ENCODE peak calls at places on chromosome 14, in six cellular contexts. T, X, Z, N, K and I are unnamed samples.

GRCh38 chr14:96626916-96627315 is 124.7 kb downstream of the PAPOLA start:
- DNase-seq in Z (no peak), K (no peak), X (no peak), T (no peak), N (no peak), I (no peak)

GRCh38 chr14:44889600-44890479 is 71.9 kb downstream of the KLHL28 start:
- DNase-seq in N (no peak), K (no peak), X (no peak), T (no peak), Z (no peak), I (no peak)

GRCh38 chr14:35940291-35940690 is 114.2 kb downstream of the BRMS1L start:
- DNase-seq in N (no peak), X (no peak), Z (no peak), T (no peak), K (no peak), I (no peak)

GRCh38 chr14:92577321-92577742 is 63.8 kb downstream of the RIN3 start:
- DNase-seq in T (no peak), N (no peak), X (no peak), Z (no peak), K (no peak), I (no peak)

GRCh38 chr14:55936691-55937090 is 181.5 kb upstream of the PELI2 start:
- DNase-seq in Z (no peak), X (no peak), T (no peak), N (no peak), K (no peak), I (peak; percentile 11)

GRCh38 chr14:54085137-54085810 is 128.6 kb upstream of the BMP4 start:
- DNase-seq in N (no peak), X (peak; percentile 15), Z (no peak), K (no peak), T (no peak), I (no peak)

GRCh38 chr14:89697281-89698060 is 257.1 kb downstream of the EFCAB11 start:
- DNase-seq in K (no peak), T (no peak), N (no peak), Z (no peak), X (no peak), I (no peak)

GRCh38 chr14:33717866-33718265 is 233.0 kb downstream of the EGLN3 start:
- DNase-seq in Z (no peak), N (no peak), K (no peak), T (no peak), X (no peak), I (no peak)

GRCh38 chr14:94550041-94550440 is 11.2 kb upstream of the SERPINA4 start:
- DNase-seq in K (no peak), T (no peak), X (no peak), N (no peak), Z (no peak), I (no peak)

GRCh38 chr14:64702493-64703392 is 1.5 kb upstream of the PLEKHG3 start:
- DNase-seq in T (no peak), K (no peak), X (no peak), Z (no peak), N (no peak), I (no peak)

GRCh38 chr14:91419451-91419850 is 1.8 kb upstream of the CCDC88C start:
- DNase-seq in X (no peak), K (no peak), Z (no peak), T (no peak), N (no peak), I (no peak)
- H3K4me3 ChIP-seq in X (no peak overlapping the region), K (no peak overlapping the region), Z (no peak overlapping the region), T (no peak overlapping the region), N (no peak overlapping the region), I (no peak overlapping the region)

DNA sequence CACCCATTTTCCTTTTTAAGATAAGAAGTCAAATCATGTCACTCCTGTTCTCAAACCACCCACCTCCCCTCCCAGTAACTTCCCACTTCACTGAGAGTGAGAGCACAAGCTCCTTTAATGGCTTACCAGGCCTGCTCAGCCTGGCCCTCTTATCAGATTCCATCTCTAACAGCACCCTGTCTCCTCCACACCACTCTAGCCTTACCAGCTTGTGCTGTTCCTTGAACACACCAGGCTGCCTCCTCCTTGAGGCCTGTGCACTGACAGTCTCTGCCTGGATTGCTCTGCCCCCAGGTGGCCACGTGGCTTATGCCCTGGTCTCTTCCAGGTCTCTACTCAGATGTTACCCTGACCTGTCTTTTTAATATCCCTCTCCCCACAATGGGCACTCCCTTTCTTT is 40.1 kb upstream of the EVL start:
- DNase-seq in X (no peak), N (no peak), Z (peak; percentile 35), T (no peak), K (no peak), I (peak; percentile 47)
- TF ChIP-seq CTCF in X (peak; percentile 19), N (peak; percentile 54), Z (peak; percentile 64), T (no peak), K (peak; percentile 61), I (peak; percentile 36)

DNA sequence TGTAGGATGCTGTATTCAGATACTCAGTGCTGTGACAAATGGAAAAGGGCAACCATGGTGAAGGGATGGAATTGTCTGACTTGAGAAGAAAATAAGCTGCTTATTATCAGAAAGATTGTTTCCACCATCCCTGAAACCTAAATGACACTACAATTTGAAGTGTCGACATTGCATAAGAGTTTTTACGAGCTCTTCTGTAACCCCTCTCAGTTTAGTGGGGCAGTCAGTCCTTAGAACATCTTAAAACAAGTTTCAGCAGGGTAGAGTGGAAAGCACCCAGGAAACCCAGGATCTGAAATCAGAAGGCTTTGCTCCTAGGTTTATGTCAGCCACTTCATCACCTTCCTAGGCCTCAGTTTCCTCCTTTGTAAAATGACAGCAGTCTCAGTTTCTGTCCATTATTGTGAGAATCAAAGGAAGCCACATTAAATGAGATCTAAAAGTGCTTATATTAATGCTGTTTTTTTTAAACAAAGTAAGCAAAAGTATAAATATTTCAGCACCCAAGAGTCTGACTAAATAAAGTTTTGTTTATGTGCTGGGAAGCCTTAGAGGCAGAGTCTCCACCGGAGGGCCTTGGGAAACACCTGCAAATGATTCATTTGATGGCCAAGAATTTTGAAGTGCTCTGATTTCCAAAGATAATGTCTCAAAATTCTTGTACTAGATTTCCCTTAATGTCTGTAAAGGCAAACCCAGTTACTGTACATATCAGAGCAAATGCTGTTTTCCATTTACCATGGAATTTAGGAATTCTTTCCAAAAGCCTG is 1.8 kb downstream of the IFT43 start:
- DNase-seq in T (no peak), N (no peak), K (no peak), Z (no peak), X (no peak), I (no peak)
- H3K4me3 ChIP-seq in T (no peak overlapping the region), N (no peak overlapping the region), K (no peak overlapping the region), Z (no peak overlapping the region), X (no peak overlapping the region), I (no peak overlapping the region)

GRCh38 chr14:59583755-59584154 is 7.1 kb upstream of the CCDC175 start:
- DNase-seq in X (peak; percentile 34), N (no peak), Z (no peak), T (no peak), K (peak; percentile 56), I (peak; percentile 57)
- TF ChIP-seq CTCF in X (no peak), N (peak; percentile 22), Z (no peak), T (no peak), K (peak; percentile 24), I (peak; percentile 21)